ENCODE peak calls at places on chromosome 17, in five cellular contexts. X is lung, U is H9, Q is right lobe of liver, C is choroid plexus epithelial cell. M is an unnamed sample.

GRCh38 chr17:83192161-83192788 is 112.9 kb downstream of the METRNL start:
- DNase-seq in X (no peak), U (no peak), Q (peak), C (no peak), M (peak)

GRCh38 chr17:61360318-61360717 is 39.3 kb upstream of the TBX2 start:
- DNase-seq in X (no peak), U (no peak), Q (no peak), C (no peak), M (no peak)

GRCh38 chr17:79316805-79317204 is 242.2 kb downstream of the ENGASE start:
- DNase-seq in X (no peak), U (no peak), Q (no peak), C (no peak), M (no peak)

GRCh38 chr17:83203073-83203471 is 123.7 kb downstream of the METRNL start:
- DNase-seq in X (peak), U (no peak), Q (peak), C (peak), M (peak)

GRCh38 chr17:71505981-71506380 is 614.8 kb upstream of the SOX9 start:
- DNase-seq in X (no peak), U (no peak), Q (no peak), C (no peak), M (no peak)

GRCh38 chr17:73325527-73325842 is 13.7 kb upstream of the CDC42EP4 start:
- DNase-seq in X (no peak), U (no peak), Q (no peak), C (peak), M (no peak)

GRCh38 chr17:40459646-40460584 is 16.7 kb downstream of the IGFBP4 start:
- DNase-seq in X (no peak), U (no peak), Q (no peak), C (no peak), M (no peak)

GRCh38 chr17:82807101-82807500 is 32.7 kb downstream of the ZNF750 start:
- DNase-seq in X (no peak), U (no peak), Q (no peak), C (no peak), M (no peak)

GRCh38 chr17:83008526-83008925 is 70.9 kb upstream of the METRNL start:
- DNase-seq in X (no peak), U (no peak), Q (no peak), C (no peak), M (no peak)

GRCh38 chr17:61294777-61295176 is 104.9 kb upstream of the TBX2 start:
- DNase-seq in X (no peak), U (no peak), Q (no peak), C (peak), M (peak)

GRCh38 chr17:79306688-79307323 is 232.2 kb downstream of the ENGASE start:
- DNase-seq in X (no peak), U (no peak), Q (no peak), C (no peak), M (no peak)

GRCh38 chr17:10737168-10737622 is 7.4 kb upstream of the TMEM220 start:
- DNase-seq in X (peak), U (peak), Q (peak), C (peak), M (peak)

GRCh38 chr17:56821847-56822534 is 11.7 kb downstream of the C17orf67 start:
- DNase-seq in X (no peak), U (no peak), Q (no peak), C (no peak), M (no peak)

GRCh38 chr17:48587276-48588073 is 2.6 kb downstream of the HOXB3 start:
- DNase-seq in X (no peak), U (no peak), Q (no peak), C (no peak), M (no peak)

GRCh38 chr17:79192503-79193500 is 118.2 kb downstream of the ENGASE start:
- DNase-seq in X (no peak), U (peak), Q (no peak), C (peak), M (peak)

GRCh38 chr17:14261406-14261805 is 24.7 kb upstream of the CDRT15 start:
- DNase-seq in X (no peak), U (no peak), Q (no peak), C (no peak), M (no peak)

GRCh38 chr17:410674-411401 is 58.2 kb upstream of the RPH3AL start:
- DNase-seq in X (no peak), U (peak), Q (no peak), C (peak), M (peak)

GRCh38 chr17:1979182-1979980 is 45.8 kb downstream of the RTN4RL1 start:
- DNase-seq in X (no peak), U (no peak), Q (no peak), C (no peak), M (no peak)

GRCh38 chr17:41404024-41404651 is 6.7 kb upstream of the KRT31 start:
- DNase-seq in X (no peak), U (no peak), Q (no peak), C (peak), M (peak)

GRCh38 chr17:9370464-9370863 is 205.2 kb downstream of the STX8 start:
- DNase-seq in X (no peak), U (no peak), Q (no peak), C (peak), M (no peak)

GRCh38 chr17:35726609-35727460 is 4.6 kb upstream of the RASL10B start:
- DNase-seq in X (no peak), U (peak), Q (no peak), C (peak), M (peak)

GRCh38 chr17:17313350-17313991 is 10.3 kb downstream of the NT5M start:
- DNase-seq in X (peak), U (peak), Q (peak), C (peak), M (no peak)

GRCh38 chr17:3925684-3926537 is 9.6 kb upstream of the P2RX1 start:
- DNase-seq in X (no peak), U (no peak), Q (no peak), C (no peak), M (no peak)

GRCh38 chr17:2815781-2816185 is 19.5 kb downstream of the RAP1GAP2 start:
- DNase-seq in X (no peak), U (peak), Q (no peak), C (no peak), M (no peak)

GRCh38 chr17:79281803-79282202 is 207.2 kb downstream of the ENGASE start:
- DNase-seq in X (no peak), U (no peak), Q (no peak), C (no peak), M (no peak)

GRCh38 chr17:9199474-9200196 is 178.3 kb downstream of the NTN1 start:
- DNase-seq in X (no peak), U (peak), Q (no peak), C (no peak), M (no peak)

GRCh38 chr17:27977751-27978688 is 64.5 kb upstream of the NLK start:
- DNase-seq in X (no peak), U (no peak), Q (no peak), C (no peak), M (no peak)

GRCh38 chr17:52233632-52234031 is 75.1 kb upstream of the CA10 start:
- DNase-seq in X (no peak), U (no peak), Q (no peak), C (no peak), M (no peak)

GRCh38 chr17:58002973-58003372 is 4.1 kb downstream of the SRSF1 start:
- DNase-seq in X (no peak), U (no peak), Q (no peak), C (no peak), M (no peak)

GRCh38 chr17:58001461-58002124 is 5.5 kb downstream of the SRSF1 start:
- DNase-seq in X (no peak), U (no peak), Q (no peak), C (no peak), M (no peak)

GRCh38 chr17:58004060-58004459 is 3.0 kb downstream of the SRSF1 start:
- DNase-seq in X (no peak), U (no peak), Q (no peak), C (no peak), M (no peak)

GRCh38 chr17:58002558-58002957 is 4.5 kb downstream of the SRSF1 start:
- DNase-seq in X (no peak), U (no peak), Q (no peak), C (no peak), M (no peak)

DNA sequence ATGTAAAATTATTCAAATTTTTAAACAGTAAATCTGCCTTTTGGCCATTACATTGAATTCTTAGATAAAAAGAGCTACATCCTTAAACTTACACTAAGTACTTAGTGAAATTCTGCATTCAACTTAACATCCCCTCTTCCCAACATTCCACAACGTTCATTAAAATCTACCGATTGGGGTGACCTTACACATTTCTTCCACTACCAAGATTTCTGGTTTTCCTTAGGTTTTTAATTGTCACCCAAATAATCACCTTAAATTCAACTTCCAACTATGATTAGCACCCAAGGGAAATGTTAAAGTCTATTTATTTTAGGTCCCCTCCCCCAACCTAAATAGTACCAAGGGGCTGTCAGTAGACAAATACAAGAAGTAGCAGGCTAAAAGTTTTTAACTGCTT is 4.9 kb downstream of the SRSF1 start:
- DNase-seq in X (no peak), U (no peak), Q (no peak), C (no peak), M (no peak)
- TF ChIP-seq CTCF in X (no peak), U (no peak), Q (no peak), C (no peak), M (no peak)

GRCh38 chr17:45292696-45293412 is 24.0 kb downstream of the MAP3K14 start:
- DNase-seq in X (no peak), U (no peak), Q (no peak), C (no peak), M (no peak)

GRCh38 chr17:45293413-45294211 is 23.2 kb downstream of the MAP3K14 start:
- DNase-seq in X (peak), U (peak), Q (peak), C (peak), M (peak)

GRCh38 chr17:45296003-45296832 is 20.6 kb downstream of the MAP3K14 start:
- DNase-seq in X (no peak), U (no peak), Q (no peak), C (no peak), M (no peak)

GRCh38 chr17:45296833-45297124 is 20.0 kb downstream of the MAP3K14 start:
- DNase-seq in X (no peak), U (no peak), Q (no peak), C (no peak), M (no peak)

DNA sequence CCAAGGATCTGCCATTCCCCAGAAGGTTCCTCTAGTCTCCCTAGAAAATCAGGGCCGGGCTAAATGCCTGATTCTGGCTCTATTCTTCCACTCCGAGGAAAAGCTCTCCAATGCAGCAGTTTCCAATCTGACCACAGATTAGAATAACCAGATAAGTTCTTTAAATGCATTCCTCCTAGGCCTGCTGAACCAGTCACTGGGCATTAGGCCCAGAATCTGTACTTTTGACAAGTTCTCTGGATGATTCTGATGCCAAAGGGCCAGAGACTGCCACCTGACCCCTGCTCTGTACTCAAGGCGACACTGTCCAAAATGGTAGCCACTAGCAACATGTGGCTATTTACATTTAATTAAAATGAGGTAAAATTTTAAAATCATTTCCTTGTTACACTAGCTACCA is 22.3 kb downstream of the MAP3K14 start:
- DNase-seq in X (peak), U (no peak), Q (no peak), C (peak), M (peak)
- TF ChIP-seq CTCF in X (no peak), U (no peak), Q (no peak), C (no peak), M (no peak)

GRCh38 chr17:46090871-46091270 is 91.8 kb downstream of the STH start:
- DNase-seq in X (no peak), U (no peak), Q (no peak), C (no peak), M (no peak)
- TF ChIP-seq CTCF in X (no peak), U (no peak), Q (no peak), C (no peak), M (no peak)

DNA sequence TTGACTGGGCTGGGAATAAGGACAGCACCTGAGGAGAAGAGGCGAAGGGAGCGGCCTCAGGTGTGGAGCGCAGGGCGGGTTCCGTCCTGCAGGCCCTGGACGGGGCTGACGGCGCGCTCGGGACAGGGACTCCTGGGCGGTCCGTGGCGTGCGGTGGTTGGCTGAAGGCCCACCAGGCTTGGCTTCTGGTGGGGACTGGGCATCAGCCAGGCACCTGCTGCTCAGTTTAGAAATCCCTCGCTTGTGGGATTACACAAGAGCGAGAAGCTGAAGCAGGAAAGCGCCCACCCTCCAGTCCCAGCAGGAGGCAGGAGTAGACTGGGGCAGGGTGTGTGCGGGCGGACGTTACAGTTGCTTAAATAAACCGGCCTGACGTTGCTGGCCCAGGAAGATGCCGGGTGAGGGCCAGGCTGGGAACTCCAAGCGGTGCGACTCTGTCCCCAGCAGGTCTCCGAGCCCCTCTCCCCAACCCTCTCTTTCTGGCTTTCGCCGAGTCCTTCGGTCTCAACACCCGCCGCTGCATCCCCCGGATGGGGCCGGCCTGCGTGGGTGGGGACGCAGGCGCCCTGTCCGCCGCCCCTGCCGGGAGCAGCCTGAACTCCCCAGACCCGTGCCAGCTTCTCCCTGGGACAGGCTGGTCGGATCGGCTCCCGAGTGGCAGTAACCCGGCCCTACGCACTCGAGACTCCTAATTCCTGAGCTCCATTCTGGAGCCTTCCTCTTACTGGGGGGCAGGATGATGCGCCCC is 639 bp downstream of the MIF4GD start:
- DNase-seq in X (peak), U (peak), Q (peak), C (peak), M (peak)
- TF ChIP-seq CTCF in X (no peak), U (no peak), Q (peak), C (peak), M (peak)

DNA sequence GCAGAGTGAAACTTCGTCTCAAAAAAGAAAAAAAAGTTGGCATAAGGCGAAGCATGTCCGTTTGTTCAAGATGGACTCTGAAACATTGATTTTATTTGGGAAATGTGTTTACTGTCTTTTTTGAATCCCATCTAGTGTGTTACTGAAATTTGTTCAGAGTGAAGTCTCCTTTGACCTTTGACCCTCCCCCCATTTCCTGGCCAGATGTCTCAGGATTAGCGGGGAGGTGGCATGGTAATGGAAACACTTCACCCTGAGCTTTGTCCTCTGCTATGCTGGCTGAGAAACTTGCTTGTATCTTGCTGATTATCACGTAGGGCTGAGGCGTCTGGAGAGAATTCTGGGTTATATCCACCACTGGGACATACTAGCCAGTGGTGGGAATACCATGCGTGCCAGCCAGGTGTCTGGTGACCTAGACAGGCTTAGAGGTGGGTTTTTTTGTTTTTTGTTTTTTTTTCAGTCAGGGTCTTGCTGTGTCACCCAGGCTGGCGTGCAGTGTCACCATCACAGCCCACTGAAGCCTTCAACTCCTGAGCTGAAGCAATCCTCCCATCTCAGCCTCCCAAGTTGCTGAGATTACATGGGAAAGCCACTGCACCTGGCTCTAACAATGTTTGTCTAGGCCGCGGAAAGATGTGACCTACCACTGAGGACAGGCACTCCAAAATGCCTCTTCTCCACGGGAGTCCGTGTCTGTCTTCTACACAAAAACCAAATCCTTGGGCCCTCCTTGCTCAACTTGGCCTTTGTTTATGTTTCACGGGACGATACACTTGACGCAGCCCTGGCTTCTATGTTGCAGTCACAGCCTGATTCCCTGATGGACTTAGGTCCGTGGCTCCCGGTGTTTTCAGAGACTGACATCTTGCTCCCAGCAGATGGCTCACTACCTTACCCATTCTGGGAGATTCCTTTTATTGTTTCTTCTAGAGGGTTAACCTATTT is 6.6 kb upstream of the GALK1 start:
- DNase-seq in X (no peak), U (peak), Q (no peak), C (peak), M (no peak)
- TF ChIP-seq CTCF in X (no peak), U (no peak), Q (no peak), C (peak), M (peak)

GRCh38 chr17:80599546-80600305 is 55.1 kb downstream of the RPTOR start:
- DNase-seq in X (no peak), U (no peak), Q (no peak), C (no peak), M (no peak)

GRCh38 chr17:80601146-80601545 is 56.5 kb downstream of the RPTOR start:
- DNase-seq in X (no peak), U (no peak), Q (no peak), C (no peak), M (no peak)

GRCh38 chr17:80600586-80600985 is 55.9 kb downstream of the RPTOR start:
- DNase-seq in X (no peak), U (no peak), Q (no peak), C (no peak), M (no peak)

GRCh38 chr17:80596760-80597608 is 52.3 kb downstream of the RPTOR start:
- DNase-seq in X (no peak), U (no peak), Q (no peak), C (no peak), M (no peak)

GRCh38 chr17:80598813-80599545 is 54.3 kb downstream of the RPTOR start:
- DNase-seq in X (no peak), U (no peak), Q (no peak), C (no peak), M (no peak)
- TF ChIP-seq CTCF in X (no peak), U (no peak), Q (no peak), C (no peak), M (no peak)

DNA sequence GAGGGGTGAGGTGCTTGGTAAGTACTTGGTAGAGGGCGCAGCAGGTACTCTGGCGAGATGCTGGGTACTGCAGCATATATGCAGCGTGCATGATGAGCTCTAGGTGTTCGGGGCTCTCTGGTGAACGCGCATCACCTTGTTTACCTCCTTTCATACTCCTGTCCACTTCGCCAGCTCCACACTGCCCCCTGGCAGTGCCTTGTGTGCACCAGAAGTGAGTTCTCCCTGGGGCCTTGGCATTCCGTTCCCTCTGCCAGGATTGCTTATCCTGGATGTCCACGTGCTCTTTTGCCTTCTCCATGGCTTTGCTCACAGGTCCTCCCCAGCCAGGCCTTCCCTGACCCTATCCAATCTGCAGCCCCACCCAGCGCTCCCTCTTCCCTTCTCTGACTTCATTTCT is 154.2 kb downstream of the MRM1 start:
- DNase-seq in X (peak), U (peak), Q (no peak), C (peak), M (no peak)
- TF ChIP-seq CTCF in X (no peak), U (peak), Q (peak), C (peak), M (peak)

GRCh38 chr17:58660621-58661020 is 31.2 kb downstream of the TEX14 start:
- DNase-seq in X (no peak), U (no peak), Q (no peak), C (no peak), M (no peak)

GRCh38 chr17:58661499-58661898 is 30.3 kb downstream of the TEX14 start:
- DNase-seq in X (no peak), U (no peak), Q (no peak), C (no peak), M (no peak)

GRCh38 chr17:58658804-58659713 is 32.8 kb downstream of the TEX14 start:
- DNase-seq in X (peak), U (peak), Q (peak), C (peak), M (peak)
- TF ChIP-seq CTCF in X (no peak), U (no peak), Q (no peak), C (no peak), M (no peak)

M was measured in astrocyte of the spinal cord.